ENCODE peak calls at places on chromosomes 4 and X, in six cellular contexts. S is MM.1S, A is stomach, K is HEK293T, C is ovary, R is GF-D8. M is an unnamed sample.

GRCh38 chr4:2142630-2143427 is 83.7 kb downstream of the NAT8L start:
- DNase-seq in C (no peak), R (no peak), K (no peak), S (no peak), A (no peak), M (no peak)

GRCh38 chr4:86896596-86896995 is 4.4 kb upstream of the C4orf36 start:
- DNase-seq in S (no peak), A (no peak), C (no peak), K (no peak), R (no peak), M (no peak)

GRCh38 chr4:98181815-98182214 is 38.5 kb upstream of the STPG2 start:
- DNase-seq in K (peak), C (no peak), R (no peak), A (no peak), S (no peak), M (no peak)

GRCh38 chr4:71195932-71196331 is 142.9 kb upstream of the SLC4A4 start:
- DNase-seq in K (no peak), R (no peak), C (no peak), A (no peak), S (no peak), M (no peak)

GRCh38 chrX:22748093-22748999 is 251.4 kb upstream of the DDX53 start:
- DNase-seq in S (peak), A (peak), K (peak), R (no peak), C (peak), M (no peak)

GRCh38 chrX:24025741-24026402 is 1.1 kb downstream of the KLHL15 start:
- DNase-seq in C (no peak), S (no peak), K (no peak), A (no peak), R (no peak), M (no peak)

GRCh38 chr4:140260227-140260626 is 106.2 kb upstream of the MAML3 start:
- DNase-seq in K (no peak), R (no peak), C (no peak), S (no peak), A (no peak), M (no peak)

GRCh38 chr4:128519163-128519810 is 231.7 kb upstream of the PGRMC2 start:
- DNase-seq in R (no peak), S (no peak), C (peak), A (no peak), K (no peak), M (no peak)

GRCh38 chr4:103498161-103499070 is 221.4 kb downstream of the TACR3 start:
- DNase-seq in S (no peak), K (no peak), R (no peak), C (no peak), A (no peak), M (no peak)

GRCh38 chr4:149987330-149987751 is 90.9 kb upstream of the DCLK2 start:
- DNase-seq in R (no peak), C (no peak), A (no peak), K (no peak), S (no peak), M (no peak)

GRCh38 chr4:36411338-36411737 is 129.9 kb downstream of the DTHD1 start:
- DNase-seq in S (no peak), K (no peak), A (no peak), R (no peak), C (no peak), M (no peak)

GRCh38 chr4:54109226-54110018 is 9.5 kb downstream of the GSX2 start:
- DNase-seq in R (no peak), K (no peak), A (no peak), C (no peak), S (no peak), M (no peak)

GRCh38 chr4:141352775-141353544 is 132.3 kb downstream of the ZNF330 start:
- DNase-seq in K (no peak), C (no peak), S (no peak), R (peak), A (no peak), M (no peak)

GRCh38 chr4:142645478-142646108 is 200.5 kb downstream of the INPP4B start:
- DNase-seq in R (no peak), S (peak), A (no peak), K (no peak), C (no peak), M (no peak)

GRCh38 chr4:14871676-14872430 is 130.4 kb upstream of the CPEB2 start:
- DNase-seq in S (peak), C (no peak), A (peak), K (peak), R (no peak), M (no peak)

GRCh38 chr4:108360857-108361820 is 192.4 kb upstream of the LEF1 start:
- DNase-seq in K (no peak), S (no peak), C (no peak), R (no peak), A (no peak), M (no peak)

GRCh38 chrX:68433981-68434299 is 645 bp upstream of the OPHN1 start:
- DNase-seq in K (no peak), A (no peak), C (no peak), R (no peak), S (no peak), M (no peak)

GRCh38 chrX:129759576-129760061 is 20.1 kb upstream of the SASH3 start:
- DNase-seq in A (peak), C (no peak), K (no peak), R (peak), S (peak), M (no peak)

GRCh38 chrX:9942086-9942485 is 25.1 kb upstream of the CLDN34 start:
- DNase-seq in R (no peak), K (no peak), A (no peak), C (no peak), S (peak), M (no peak)

GRCh38 chrX:137195991-137196390 is 162.2 kb upstream of the GPR101 start:
- DNase-seq in K (no peak), S (no peak), R (no peak), A (no peak), C (no peak), M (no peak)

GRCh38 chrX:41828821-41829220 is 94.5 kb downstream of the CASK start:
- DNase-seq in A (no peak), K (no peak), C (no peak), S (no peak), R (no peak), M (no peak)

M was measured in cortex of kidney.